ENCODE peak calls at places on chromosome 20, in eight cellular contexts. G is A549, C is fibroblast of pulmonary artery, U is progenitor cell of endocrine pancreas, M is thyroid gland, A is OCI-LY7, X is endothelial cell, Z is psoas muscle. L is an unnamed sample.

GRCh38 chr20:34390769-34391447 is 27.8 kb downstream of the ITCH start:
- DNase-seq in U (no peak), Z (peak; percentile 82), X (no peak), G (peak; percentile 36), M (no peak), A (no peak), C (peak; percentile 80), L (no peak)

GRCh38 chr20:34861386-34862084 is 11.1 kb downstream of the GGT7 start:
- DNase-seq in M (peak; percentile 56), A (no peak), G (no peak), X (no peak), U (no peak), Z (peak; percentile 91), C (no peak), L (no peak)

GRCh38 chr20:199996-200395 is 10.5 kb upstream of the DEFB128 start:
- DNase-seq in U (no peak), Z (no peak), C (no peak), A (no peak), X (no peak), G (no peak), M (no peak), L (no peak)

GRCh38 chr20:34369265-34369664 is 6.2 kb downstream of the ITCH start:
- DNase-seq in U (no peak), Z (no peak), M (no peak), X (no peak), G (no peak), C (no peak), A (no peak), L (no peak)

GRCh38 chr20:20362774-20363435 is 5.0 kb upstream of the INSM1 start:
- DNase-seq in U (peak; percentile 22), X (peak; percentile 32), M (no peak), G (no peak), Z (no peak), A (no peak), C (no peak), L (peak; percentile 56)

GRCh38 chr20:64145458-64146300 is 18.6 kb upstream of the MYT1 start:
- DNase-seq in Z (no peak), A (no peak), G (no peak), X (no peak), U (no peak), M (no peak), C (no peak), L (no peak)

GRCh38 chr20:59472059-59472458 is 132.3 kb upstream of the PHACTR3 start:
- DNase-seq in G (no peak), X (no peak), C (no peak), U (no peak), A (no peak), Z (no peak), M (no peak), L (no peak)

GRCh38 chr20:21526776-21527175 is 12.9 kb upstream of the NKX2-2 start:
- DNase-seq in X (no peak), C (no peak), Z (no peak), G (no peak), A (no peak), U (no peak), M (no peak), L (no peak)

GRCh38 chr20:57959018-57959417 is 249.2 kb upstream of the PMEPA1 start:
- DNase-seq in G (no peak), X (no peak), M (no peak), C (no peak), A (no peak), Z (peak; percentile 40), U (no peak), L (no peak)

GRCh38 chr20:60553095-60553494 is 594.9 kb downstream of the CDH26 start:
- DNase-seq in A (no peak), M (no peak), Z (no peak), C (no peak), X (no peak), U (no peak), G (no peak), L (no peak)

GRCh38 chr20:36932476-36933426 is 18.8 kb downstream of the SAMHD1 start:
- DNase-seq in G (no peak), X (no peak), M (peak; percentile 14), C (peak; percentile 29), Z (no peak), A (no peak), U (no peak), L (no peak)

GRCh38 chr20:37686762-37687477 is 6.9 kb upstream of the CTNNBL1 start:
- DNase-seq in U (no peak), X (no peak), M (no peak), C (no peak), G (no peak), Z (no peak), A (no peak), L (no peak)

GRCh38 chr20:6530254-6530653 is 237.2 kb upstream of the BMP2 start:
- DNase-seq in M (no peak), U (no peak), G (no peak), Z (no peak), X (no peak), C (no peak), A (no peak), L (no peak)

GRCh38 chr20:36491901-36492617 is 49.3 kb upstream of the MYL9 start:
- DNase-seq in M (no peak), G (no peak), U (no peak), C (peak; percentile 51), X (peak; percentile 28), A (peak; percentile 51), Z (no peak), L (peak; percentile 72)

DNA sequence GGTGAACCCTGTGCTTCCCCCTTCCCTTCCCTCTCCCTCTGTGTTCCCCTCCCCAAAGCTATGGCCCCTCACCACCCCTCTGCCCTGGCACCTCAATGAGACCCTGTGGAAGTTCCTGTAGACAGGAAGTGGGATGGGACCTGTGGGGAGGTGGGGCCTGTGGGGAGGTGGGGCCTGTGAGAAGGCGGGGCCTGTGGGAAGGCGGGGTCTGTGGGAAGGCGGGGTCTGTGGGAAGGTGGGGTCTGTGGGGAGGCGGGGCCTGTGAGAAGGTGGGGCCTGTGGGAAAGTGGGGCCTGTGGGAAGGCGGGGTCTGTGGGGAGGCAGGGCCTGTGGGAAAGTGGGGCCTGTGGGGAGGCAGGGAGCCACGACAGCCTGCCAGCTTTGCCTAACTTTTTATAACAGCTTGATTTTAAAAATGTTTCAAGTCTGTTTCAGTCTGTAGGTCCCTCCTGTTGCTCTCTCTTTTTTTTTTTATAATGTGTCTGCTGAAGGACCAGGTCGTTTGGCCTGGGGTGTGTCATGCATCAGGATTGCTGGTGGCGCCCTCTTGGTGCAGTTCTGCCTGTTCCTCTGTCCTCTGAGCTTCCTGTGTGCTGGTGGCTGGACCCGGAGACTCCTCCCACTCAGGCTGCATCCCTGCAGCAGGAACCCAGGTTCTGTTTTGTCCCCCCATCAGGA is 70.5 kb upstream of the SLCO4A1 start:
- DNase-seq in X (no peak), G (no peak), M (no peak), C (no peak), U (no peak), A (peak; percentile 80), Z (peak; percentile 72), L (peak; percentile 79)
- TF ChIP-seq CTCF in X (no peak), G (no peak), M (no peak), C (no peak), U (no peak), A (peak; percentile 82), Z (no peak), L (no peak)

DNA sequence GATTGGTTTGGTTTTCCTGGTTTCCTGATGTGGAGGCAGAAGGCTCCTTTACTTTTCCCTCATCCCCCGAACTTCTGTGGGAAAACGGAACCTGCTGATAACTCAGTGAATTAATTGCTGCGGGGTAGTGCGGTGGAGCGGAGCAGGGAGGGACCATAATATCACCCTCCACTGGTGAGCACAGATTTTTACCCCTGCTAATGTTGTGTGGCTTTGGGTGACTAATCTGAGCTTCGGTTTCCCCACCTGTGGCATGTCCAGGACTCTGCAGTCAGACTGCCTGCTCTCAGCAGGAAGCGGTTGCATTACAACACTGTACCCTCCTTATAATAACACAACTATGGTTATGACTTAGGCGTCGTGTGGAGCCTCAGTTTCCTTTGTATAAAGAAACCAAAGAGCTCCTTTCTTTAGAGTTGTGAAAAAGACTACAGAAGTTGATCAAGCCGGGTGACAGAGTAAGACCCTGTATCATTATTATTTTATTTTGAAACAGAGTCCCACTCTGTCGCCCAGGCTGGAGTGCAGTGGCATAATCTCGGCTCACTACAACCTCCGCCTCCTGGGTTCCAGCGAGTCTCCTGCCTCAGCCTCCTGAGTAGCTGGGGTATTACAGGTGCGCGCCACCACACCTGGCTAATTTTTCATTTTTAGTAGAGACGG is 2.2 kb upstream of the ID1 start:
- DNase-seq in U (no peak), G (peak; percentile 73), X (no peak), A (peak; percentile 20), C (peak; percentile 80), Z (no peak), M (no peak), L (peak; percentile 73)
- TF ChIP-seq CTCF in U (no peak), G (no peak), X (no peak), A (no peak), C (no peak), Z (no peak), M (no peak), L (no peak)

DNA sequence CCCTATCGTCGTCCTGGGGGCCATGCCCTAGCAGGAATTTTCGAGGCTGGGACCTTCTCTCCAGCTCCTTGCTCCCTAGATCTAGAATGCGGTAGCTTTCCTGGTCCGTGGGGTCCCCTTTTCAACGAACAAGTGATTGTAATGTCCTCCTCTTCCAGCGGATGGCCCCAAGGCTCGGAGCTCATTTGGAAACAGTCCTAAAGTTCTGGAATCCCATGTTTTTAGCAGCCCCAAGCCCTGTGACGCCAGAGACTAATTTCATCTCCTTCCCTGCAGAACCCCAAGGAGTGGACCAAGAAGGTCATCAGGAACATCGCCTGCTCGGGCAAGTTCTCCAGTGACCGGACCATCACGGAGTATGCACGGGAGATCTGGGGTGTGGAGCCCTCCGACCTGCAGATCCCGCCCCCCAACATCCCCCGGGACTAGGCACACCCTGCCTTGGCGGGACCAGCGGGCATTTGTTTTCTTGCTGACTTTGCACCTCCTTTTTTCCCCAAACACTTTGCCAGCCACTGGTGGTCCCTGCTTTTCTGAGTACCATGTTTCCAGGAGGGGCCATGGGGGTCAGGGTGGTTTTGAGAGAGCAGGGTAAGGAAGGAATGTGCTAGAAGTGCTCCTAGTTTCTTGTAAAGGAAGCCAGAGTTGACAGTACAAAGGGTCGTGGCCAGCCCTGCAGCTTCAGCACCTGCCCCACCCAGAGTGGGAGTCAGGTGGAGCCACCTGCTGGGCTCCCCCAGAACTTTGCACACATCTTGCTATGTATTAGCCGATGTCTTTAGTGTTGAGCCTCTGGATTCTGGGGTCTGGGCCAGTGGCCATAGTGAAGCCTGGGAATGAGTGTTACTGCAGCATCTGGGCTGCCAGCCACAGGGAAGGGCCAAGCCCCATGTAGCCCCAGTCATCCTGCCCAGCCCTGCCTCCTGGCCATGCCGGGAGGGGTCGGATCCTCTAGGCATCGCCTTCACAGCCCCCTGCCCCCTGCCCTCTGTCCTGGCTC is 48.5 kb downstream of the PYGB start:
- DNase-seq in A (peak; percentile 56), X (no peak), U (no peak), M (no peak), C (no peak), Z (peak; percentile 66), G (peak; percentile 71), L (peak; percentile 69)
- TF ChIP-seq CTCF in A (peak; percentile 74), X (peak; percentile 30), U (peak; percentile 52), M (no peak), C (peak; percentile 35), Z (peak; percentile 36), G (peak; percentile 53), L (peak; percentile 27)

GRCh38 chr20:18304618-18305017 is 16.3 kb downstream of the ZNF133 start:
- DNase-seq in A (no peak), U (no peak), Z (no peak), X (no peak), C (no peak), G (peak; percentile 24), M (no peak), L (no peak)
- TF ChIP-seq CTCF in A (peak; percentile 63), U (peak; percentile 37), Z (no peak), X (peak; percentile 66), C (peak; percentile 17), G (no peak), M (no peak), L (no peak)

L was measured in GM13976.